ENCODE peak calls at places on chromosomes 7 and 10, in eight cellular contexts. One of them, this sample, is unnamed.

GRCh38 chr7:92749327-92749730 is 87.0 kb downstream of the CDK6 start:
- DNase-seq in cardiac muscle cell: no peak
- DNase-seq in upper lobe of right lung: no peak
- DNase-seq in dorsolateral prefrontal cortex: no peak
- DNase-seq in heart right ventricle: no peak
- DNase-seq in tibial artery: no peak
- DNase-seq in tibial nerve: no peak
- DNase-seq in nephron progenitor cell: no peak
- DNase-seq in this sample: no peak

GRCh38 chr10:51227897-51228713 is 153.8 kb downstream of the PRKG1 start:
- DNase-seq in cardiac muscle cell: no peak
- DNase-seq in upper lobe of right lung: no peak
- DNase-seq in dorsolateral prefrontal cortex: no peak
- DNase-seq in heart right ventricle: no peak
- DNase-seq in tibial artery: no peak
- DNase-seq in tibial nerve: no peak
- DNase-seq in nephron progenitor cell: no peak
- DNase-seq in this sample: no peak

GRCh38 chr10:131553581-131553980 is 242.1 kb upstream of the TCERG1L start:
- DNase-seq in cardiac muscle cell: no peak
- DNase-seq in upper lobe of right lung: no peak
- DNase-seq in dorsolateral prefrontal cortex: no peak
- DNase-seq in heart right ventricle: no peak
- DNase-seq in tibial artery: no peak
- DNase-seq in tibial nerve: no peak
- DNase-seq in nephron progenitor cell: no peak
- DNase-seq in this sample: no peak

GRCh38 chr10:5873515-5873995 is 16.1 kb downstream of the ANKRD16 start:
- DNase-seq in cardiac muscle cell: peak
- DNase-seq in upper lobe of right lung: no peak
- DNase-seq in dorsolateral prefrontal cortex: peak
- DNase-seq in heart right ventricle: peak
- DNase-seq in tibial artery: peak
- DNase-seq in tibial nerve: peak
- DNase-seq in nephron progenitor cell: peak
- DNase-seq in this sample: peak

GRCh38 chr10:119305860-119306513 is 98.6 kb downstream of the GRK5 start:
- DNase-seq in cardiac muscle cell: peak
- DNase-seq in upper lobe of right lung: no peak
- DNase-seq in dorsolateral prefrontal cortex: no peak
- DNase-seq in heart right ventricle: peak
- DNase-seq in tibial artery: peak
- DNase-seq in tibial nerve: peak
- DNase-seq in nephron progenitor cell: no peak
- DNase-seq in this sample: peak

GRCh38 chr10:3955493-3955892 is 170.5 kb upstream of the KLF6 start:
- DNase-seq in cardiac muscle cell: peak
- DNase-seq in upper lobe of right lung: no peak
- DNase-seq in dorsolateral prefrontal cortex: no peak
- DNase-seq in heart right ventricle: no peak
- DNase-seq in tibial artery: no peak
- DNase-seq in tibial nerve: no peak
- DNase-seq in nephron progenitor cell: peak
- DNase-seq in this sample: no peak

GRCh38 chr10:88209837-88210552 is 346.6 kb downstream of the PTEN start:
- DNase-seq in cardiac muscle cell: peak
- DNase-seq in upper lobe of right lung: no peak
- DNase-seq in dorsolateral prefrontal cortex: no peak
- DNase-seq in heart right ventricle: no peak
- DNase-seq in tibial artery: peak
- DNase-seq in tibial nerve: no peak
- DNase-seq in nephron progenitor cell: no peak
- DNase-seq in this sample: peak

GRCh38 chr7:155299539-155300202 is 2.0 kb downstream of the INSIG1 start:
- DNase-seq in cardiac muscle cell: no peak
- DNase-seq in upper lobe of right lung: no peak
- DNase-seq in dorsolateral prefrontal cortex: no peak
- DNase-seq in heart right ventricle: no peak
- DNase-seq in tibial artery: no peak
- DNase-seq in tibial nerve: no peak
- DNase-seq in nephron progenitor cell: no peak
- DNase-seq in this sample: no peak

GRCh38 chr10:113485801-113486200 is 67.1 kb upstream of the HABP2 start:
- DNase-seq in cardiac muscle cell: no peak
- DNase-seq in upper lobe of right lung: no peak
- DNase-seq in dorsolateral prefrontal cortex: no peak
- DNase-seq in heart right ventricle: no peak
- DNase-seq in tibial artery: no peak
- DNase-seq in tibial nerve: no peak
- DNase-seq in nephron progenitor cell: no peak
- DNase-seq in this sample: no peak

GRCh38 chr10:122648599-122649428 is 50.8 kb downstream of the C10orf120 start:
- DNase-seq in cardiac muscle cell: peak
- DNase-seq in upper lobe of right lung: peak
- DNase-seq in dorsolateral prefrontal cortex: peak
- DNase-seq in heart right ventricle: peak
- DNase-seq in tibial artery: no peak
- DNase-seq in tibial nerve: peak
- DNase-seq in nephron progenitor cell: peak
- DNase-seq in this sample: no peak

GRCh38 chr10:114525368-114525949 is 121.2 kb upstream of the AFAP1L2 start:
- DNase-seq in cardiac muscle cell: peak
- DNase-seq in upper lobe of right lung: no peak
- DNase-seq in dorsolateral prefrontal cortex: no peak
- DNase-seq in heart right ventricle: no peak
- DNase-seq in tibial artery: no peak
- DNase-seq in tibial nerve: no peak
- DNase-seq in nephron progenitor cell: no peak
- DNase-seq in this sample: no peak

GRCh38 chr10:87845624-87846377 is 17.5 kb downstream of the KLLN start:
- DNase-seq in cardiac muscle cell: peak
- DNase-seq in upper lobe of right lung: no peak
- DNase-seq in dorsolateral prefrontal cortex: no peak
- DNase-seq in heart right ventricle: no peak
- DNase-seq in tibial artery: no peak
- DNase-seq in tibial nerve: no peak
- DNase-seq in nephron progenitor cell: no peak
- DNase-seq in this sample: no peak

GRCh38 chr10:20202337-20202736 is 386.1 kb downstream of the PLXDC2 start:
- DNase-seq in cardiac muscle cell: no peak
- DNase-seq in upper lobe of right lung: no peak
- DNase-seq in dorsolateral prefrontal cortex: no peak
- DNase-seq in heart right ventricle: no peak
- DNase-seq in tibial artery: no peak
- DNase-seq in tibial nerve: no peak
- DNase-seq in nephron progenitor cell: no peak
- DNase-seq in this sample: no peak

GRCh38 chr10:91549296-91549695 is 83.6 kb downstream of the PPP1R3C start:
- DNase-seq in cardiac muscle cell: no peak
- DNase-seq in upper lobe of right lung: no peak
- DNase-seq in dorsolateral prefrontal cortex: no peak
- DNase-seq in heart right ventricle: no peak
- DNase-seq in tibial artery: no peak
- DNase-seq in tibial nerve: no peak
- DNase-seq in nephron progenitor cell: no peak
- DNase-seq in this sample: no peak

GRCh38 chr10:91555455-91555854 is 77.4 kb downstream of the PPP1R3C start:
- DNase-seq in cardiac muscle cell: no peak
- DNase-seq in upper lobe of right lung: no peak
- DNase-seq in dorsolateral prefrontal cortex: no peak
- DNase-seq in heart right ventricle: no peak
- DNase-seq in tibial artery: no peak
- DNase-seq in tibial nerve: no peak
- DNase-seq in nephron progenitor cell: no peak
- DNase-seq in this sample: no peak

GRCh38 chr10:91552260-91552659 is 80.6 kb downstream of the PPP1R3C start:
- DNase-seq in cardiac muscle cell: no peak
- DNase-seq in upper lobe of right lung: no peak
- DNase-seq in dorsolateral prefrontal cortex: no peak
- DNase-seq in heart right ventricle: no peak
- DNase-seq in tibial artery: no peak
- DNase-seq in tibial nerve: no peak
- DNase-seq in nephron progenitor cell: no peak
- DNase-seq in this sample: no peak

GRCh38 chr10:91552706-91553105 is 80.2 kb downstream of the PPP1R3C start:
- DNase-seq in cardiac muscle cell: peak
- DNase-seq in upper lobe of right lung: no peak
- DNase-seq in dorsolateral prefrontal cortex: no peak
- DNase-seq in heart right ventricle: peak
- DNase-seq in tibial artery: no peak
- DNase-seq in tibial nerve: no peak
- DNase-seq in nephron progenitor cell: no peak
- DNase-seq in this sample: no peak

DNA sequence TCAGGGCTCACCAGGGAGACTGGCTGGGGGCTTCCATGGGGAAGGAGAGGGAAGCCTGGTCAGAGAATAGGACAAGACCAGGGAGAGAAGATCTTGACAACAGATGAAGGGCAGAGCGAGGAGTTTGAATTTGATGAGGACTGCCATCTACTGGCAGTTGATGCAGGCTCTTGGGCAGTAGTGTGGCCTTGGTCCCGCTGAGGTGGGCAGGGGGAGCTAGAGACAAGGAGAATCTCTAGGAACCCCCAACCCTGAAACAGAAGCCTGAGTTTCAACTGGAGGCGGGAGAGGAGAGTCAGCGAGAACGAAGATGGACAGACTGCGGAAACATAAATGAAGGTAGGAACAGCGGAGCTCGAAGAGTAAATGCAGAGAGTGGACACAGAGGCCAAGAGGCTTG is 81.0 kb downstream of the PPP1R3C start:
- DNase-seq in cardiac muscle cell: peak
- DNase-seq in upper lobe of right lung: no peak
- DNase-seq in dorsolateral prefrontal cortex: no peak
- DNase-seq in heart right ventricle: peak
- DNase-seq in tibial artery: peak
- DNase-seq in tibial nerve: no peak
- DNase-seq in nephron progenitor cell: peak
- DNase-seq in this sample: no peak
- TF ChIP-seq CTCF in cardiac muscle cell: peak
- TF ChIP-seq CTCF in upper lobe of right lung: peak
- TF ChIP-seq CTCF in dorsolateral prefrontal cortex: peak
- TF ChIP-seq CTCF in heart right ventricle: peak
- TF ChIP-seq CTCF in tibial artery: peak
- TF ChIP-seq CTCF in tibial nerve: peak
- TF ChIP-seq CTCF in nephron progenitor cell: peak
- TF ChIP-seq CTCF in this sample: peak

GRCh38 chr10:102564209-102564834 is 60.5 kb downstream of the SUFU start:
- DNase-seq in cardiac muscle cell: no peak
- DNase-seq in upper lobe of right lung: peak
- DNase-seq in dorsolateral prefrontal cortex: no peak
- DNase-seq in heart right ventricle: no peak
- DNase-seq in tibial artery: no peak
- DNase-seq in tibial nerve: no peak
- DNase-seq in nephron progenitor cell: no peak
- DNase-seq in this sample: no peak

GRCh38 chr10:102565793-102566192 is 62.0 kb downstream of the SUFU start:
- DNase-seq in cardiac muscle cell: no peak
- DNase-seq in upper lobe of right lung: no peak
- DNase-seq in dorsolateral prefrontal cortex: no peak
- DNase-seq in heart right ventricle: no peak
- DNase-seq in tibial artery: no peak
- DNase-seq in tibial nerve: no peak
- DNase-seq in nephron progenitor cell: no peak
- DNase-seq in this sample: no peak
- TF ChIP-seq CTCF in cardiac muscle cell: no peak
- TF ChIP-seq CTCF in upper lobe of right lung: peak
- TF ChIP-seq CTCF in dorsolateral prefrontal cortex: no peak
- TF ChIP-seq CTCF in heart right ventricle: no peak
- TF ChIP-seq CTCF in tibial artery: no peak
- TF ChIP-seq CTCF in tibial nerve: no peak
- TF ChIP-seq CTCF in nephron progenitor cell: no peak
- TF ChIP-seq CTCF in this sample: no peak

GRCh38 chr10:71483135-71483534 is 86.4 kb downstream of the CDH23 start:
- DNase-seq in cardiac muscle cell: no peak
- DNase-seq in upper lobe of right lung: no peak
- DNase-seq in dorsolateral prefrontal cortex: no peak
- DNase-seq in heart right ventricle: no peak
- DNase-seq in tibial artery: no peak
- DNase-seq in tibial nerve: no peak
- DNase-seq in nephron progenitor cell: no peak
- DNase-seq in this sample: no peak

GRCh38 chr10:71489077-71489476 is 92.4 kb downstream of the CDH23 start:
- DNase-seq in cardiac muscle cell: no peak
- DNase-seq in upper lobe of right lung: no peak
- DNase-seq in dorsolateral prefrontal cortex: no peak
- DNase-seq in heart right ventricle: no peak
- DNase-seq in tibial artery: no peak
- DNase-seq in tibial nerve: no peak
- DNase-seq in nephron progenitor cell: no peak
- DNase-seq in this sample: no peak

GRCh38 chr10:71484352-71484751 is 87.6 kb downstream of the CDH23 start:
- DNase-seq in cardiac muscle cell: no peak
- DNase-seq in upper lobe of right lung: no peak
- DNase-seq in dorsolateral prefrontal cortex: no peak
- DNase-seq in heart right ventricle: no peak
- DNase-seq in tibial artery: no peak
- DNase-seq in tibial nerve: no peak
- DNase-seq in nephron progenitor cell: peak
- DNase-seq in this sample: no peak

GRCh38 chr10:71483871-71484270 is 87.2 kb downstream of the CDH23 start:
- DNase-seq in cardiac muscle cell: no peak
- DNase-seq in upper lobe of right lung: no peak
- DNase-seq in dorsolateral prefrontal cortex: no peak
- DNase-seq in heart right ventricle: no peak
- DNase-seq in tibial artery: no peak
- DNase-seq in tibial nerve: no peak
- DNase-seq in nephron progenitor cell: no peak
- DNase-seq in this sample: no peak

GRCh38 chr10:71486465-71487114 is 89.9 kb downstream of the CDH23 start:
- DNase-seq in cardiac muscle cell: peak
- DNase-seq in upper lobe of right lung: peak
- DNase-seq in dorsolateral prefrontal cortex: peak
- DNase-seq in heart right ventricle: no peak
- DNase-seq in tibial artery: peak
- DNase-seq in tibial nerve: peak
- DNase-seq in nephron progenitor cell: peak
- DNase-seq in this sample: no peak
- TF ChIP-seq CTCF in cardiac muscle cell: peak
- TF ChIP-seq CTCF in upper lobe of right lung: peak
- TF ChIP-seq CTCF in dorsolateral prefrontal cortex: peak
- TF ChIP-seq CTCF in heart right ventricle: peak
- TF ChIP-seq CTCF in tibial artery: no peak
- TF ChIP-seq CTCF in tibial nerve: peak
- TF ChIP-seq CTCF in nephron progenitor cell: peak
- TF ChIP-seq CTCF in this sample: peak

GRCh38 chr7:114212753-114213439 is 201.7 kb upstream of the FOXP2 start:
- DNase-seq in cardiac muscle cell: no peak
- DNase-seq in upper lobe of right lung: no peak
- DNase-seq in dorsolateral prefrontal cortex: no peak
- DNase-seq in heart right ventricle: no peak
- DNase-seq in tibial artery: no peak
- DNase-seq in tibial nerve: no peak
- DNase-seq in nephron progenitor cell: no peak
- DNase-seq in this sample: no peak

GRCh38 chr7:114214454-114214853 is 200.2 kb upstream of the FOXP2 start:
- DNase-seq in cardiac muscle cell: no peak
- DNase-seq in upper lobe of right lung: no peak
- DNase-seq in dorsolateral prefrontal cortex: no peak
- DNase-seq in heart right ventricle: no peak
- DNase-seq in tibial artery: no peak
- DNase-seq in tibial nerve: no peak
- DNase-seq in nephron progenitor cell: no peak
- DNase-seq in this sample: no peak

GRCh38 chr7:114206688-114207087 is 207.9 kb upstream of the FOXP2 start:
- DNase-seq in cardiac muscle cell: no peak
- DNase-seq in upper lobe of right lung: no peak
- DNase-seq in dorsolateral prefrontal cortex: no peak
- DNase-seq in heart right ventricle: no peak
- DNase-seq in tibial artery: no peak
- DNase-seq in tibial nerve: no peak
- DNase-seq in nephron progenitor cell: no peak
- DNase-seq in this sample: no peak

GRCh38 chr7:114209968-114210367 is 204.6 kb upstream of the FOXP2 start:
- DNase-seq in cardiac muscle cell: no peak
- DNase-seq in upper lobe of right lung: no peak
- DNase-seq in dorsolateral prefrontal cortex: no peak
- DNase-seq in heart right ventricle: no peak
- DNase-seq in tibial artery: no peak
- DNase-seq in tibial nerve: no peak
- DNase-seq in nephron progenitor cell: no peak
- DNase-seq in this sample: no peak
- TF ChIP-seq CTCF in cardiac muscle cell: no peak
- TF ChIP-seq CTCF in upper lobe of right lung: no peak
- TF ChIP-seq CTCF in dorsolateral prefrontal cortex: no peak
- TF ChIP-seq CTCF in heart right ventricle: no peak
- TF ChIP-seq CTCF in tibial artery: no peak
- TF ChIP-seq CTCF in tibial nerve: no peak
- TF ChIP-seq CTCF in nephron progenitor cell: no peak
- TF ChIP-seq CTCF in this sample: no peak

This sample was measured in AG09319.